ENCODE peak calls at places on chromosomes 5 and 9, in four cellular contexts. I, X, Z and L are unnamed samples.

GRCh38 chr9:38026021-38026809 is 42.8 kb downstream of the SHB start:
- DNase-seq in I (no peak), X (no peak), Z (peak; percentile 63), L (no peak)

GRCh38 chr5:71839049-71839834 is 120.2 kb downstream of the CARTPT start:
- DNase-seq in I (no peak), X (no peak), Z (no peak), L (no peak)

GRCh38 chr5:160619381-160619780 is 197.7 kb downstream of the PTTG1 start:
- DNase-seq in I (no peak), X (no peak), Z (no peak), L (no peak)

GRCh38 chr9:97636903-97637302 is 3.3 kb downstream of the NCBP1 start:
- DNase-seq in I (peak; percentile 30), X (no peak), Z (no peak), L (no peak)

GRCh38 chr5:95446009-95446408 is 54.8 kb downstream of the FAM81B start:
- DNase-seq in I (no peak), X (no peak), Z (peak; percentile 29), L (no peak)

GRCh38 chr5:1321576-1321975 is 23.3 kb downstream of the CLPTM1L start:
- DNase-seq in I (no peak), X (no peak), Z (no peak), L (no peak)

GRCh38 chr5:78649220-78649700 is 688 bp upstream of the LHFPL2 start:
- DNase-seq in I (no peak), X (no peak), Z (no peak), L (no peak)

GRCh38 chr9:20722221-20722620 is 38.2 kb downstream of the FOCAD start:
- DNase-seq in I (no peak), X (no peak), Z (no peak), L (no peak)

GRCh38 chr5:161966544-161966943 is 101.0 kb upstream of the GABRG2 start:
- DNase-seq in I (no peak), X (no peak), Z (no peak), L (no peak)
- TF ChIP-seq SPI1 in I (no peak), X (no peak), Z (no peak), L (no peak)

DNA sequence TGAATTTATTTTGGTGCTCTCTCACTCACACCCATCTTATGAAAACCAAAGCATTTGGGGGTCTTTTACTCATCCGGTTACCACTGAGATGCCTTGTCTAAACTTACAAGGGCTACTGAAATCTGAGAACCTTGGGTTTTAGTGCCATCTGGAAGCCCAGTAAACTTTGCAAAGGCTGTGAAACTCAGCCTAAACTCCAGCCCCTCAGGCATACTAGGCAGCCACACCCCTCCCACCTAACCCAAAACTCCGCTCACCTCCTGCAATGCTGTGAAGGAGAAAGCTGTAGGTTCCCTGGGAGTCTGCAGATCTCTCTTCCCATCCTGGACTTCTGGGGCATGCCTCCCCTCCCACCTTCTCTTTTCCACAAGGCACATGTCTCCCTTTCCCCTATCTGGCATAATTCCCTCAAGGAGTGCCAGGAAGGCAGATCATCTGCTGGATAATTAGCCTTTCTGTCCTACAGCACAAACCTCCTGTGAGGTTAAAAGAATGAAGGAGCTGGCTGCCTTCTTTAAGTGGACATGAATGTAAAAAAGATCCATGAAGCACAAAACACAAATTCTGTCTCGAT is 71.5 kb upstream of the ANXA1 start:
- DNase-seq in I (no peak), X (no peak), Z (no peak), L (no peak)
- TF ChIP-seq SPI1 in I (no peak), X (no peak), Z (no peak), L (no peak)

GRCh38 chr9:134569626-134570025 is 72.0 kb upstream of the COL5A1 start:
- DNase-seq in I (no peak), X (no peak), Z (no peak), L (no peak)

GRCh38 chr9:134571946-134572914 is 69.4 kb upstream of the COL5A1 start:
- DNase-seq in I (no peak), X (no peak), Z (no peak), L (no peak)

GRCh38 chr9:134570151-134570621 is 71.4 kb upstream of the COL5A1 start:
- DNase-seq in I (no peak), X (no peak), Z (no peak), L (no peak)

GRCh38 chr9:134570726-134571325 is 70.8 kb upstream of the COL5A1 start:
- DNase-seq in I (no peak), X (no peak), Z (no peak), L (no peak)

DNA sequence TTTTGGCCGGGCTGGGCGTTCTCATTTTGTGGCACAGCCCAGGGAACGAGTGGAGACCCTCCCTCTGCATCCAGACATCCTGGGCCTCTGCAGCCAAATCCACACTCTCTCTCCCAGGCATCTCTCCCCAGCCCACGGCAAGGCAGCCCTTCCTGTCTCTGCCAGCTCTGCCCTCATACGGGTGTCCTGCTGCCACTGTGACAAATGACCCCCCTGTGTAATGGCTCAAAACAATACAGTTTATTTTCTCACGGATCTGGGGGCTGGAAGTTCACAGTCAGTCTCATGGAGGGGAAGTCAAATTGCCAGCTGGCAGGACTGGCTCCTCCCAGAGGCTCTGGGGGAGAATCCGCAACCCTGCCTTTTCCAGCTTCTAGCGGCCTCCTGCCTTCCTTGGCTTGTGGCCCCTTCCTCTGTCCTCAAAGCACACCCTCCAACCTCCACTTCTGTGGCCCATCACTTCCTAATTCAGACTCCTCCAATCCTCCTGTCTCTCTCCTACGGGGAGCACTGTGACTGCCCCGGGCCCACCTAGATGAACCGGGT is 70.2 kb upstream of the COL5A1 start:
- DNase-seq in I (no peak), X (no peak), Z (no peak), L (no peak)
- TF ChIP-seq SPI1 in I (no peak), X (no peak), Z (no peak), L (no peak)

DNA sequence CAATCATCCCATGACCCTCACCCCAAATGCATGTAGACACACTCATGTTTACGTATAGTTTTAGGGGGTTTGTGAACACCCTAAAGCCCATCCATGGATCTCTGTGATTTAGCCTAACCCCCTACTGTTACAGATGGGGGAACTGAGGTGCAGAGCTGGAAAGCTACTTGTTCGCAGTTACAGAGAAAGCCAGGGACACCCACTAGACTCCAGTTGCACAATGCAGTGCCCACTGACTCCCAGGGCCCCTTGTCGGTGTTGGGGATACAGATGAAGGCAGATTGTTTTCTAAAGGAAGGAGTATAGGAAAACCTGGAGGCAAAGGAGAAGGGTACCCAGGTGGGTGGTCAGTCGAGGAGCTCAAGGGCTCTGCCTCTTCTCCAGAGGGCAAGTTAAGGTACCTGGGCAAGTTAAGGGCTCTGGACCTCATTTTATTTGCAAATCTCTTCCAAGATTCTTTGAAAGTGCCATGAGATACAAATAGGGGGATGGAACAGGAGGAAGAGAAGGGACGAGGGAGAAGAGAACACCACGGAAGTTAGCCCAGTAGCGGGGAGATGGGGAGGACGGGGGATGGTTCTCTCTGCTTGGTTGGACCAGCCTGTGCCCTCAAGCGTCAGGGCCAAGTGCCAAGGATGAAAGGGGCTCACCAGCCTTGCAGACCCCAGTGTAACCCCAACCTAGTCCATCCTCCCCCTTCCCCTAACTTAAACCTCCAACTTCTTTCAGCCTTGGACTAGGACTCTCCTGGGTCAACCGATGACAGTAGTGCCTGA is 958 bp downstream of the MYOZ3 start:
- DNase-seq in I (no peak), X (no peak), Z (no peak), L (no peak)
- TF ChIP-seq SPI1 in I (no peak), X (no peak), Z (no peak), L (no peak)

GRCh38 chr5:135747824-135748223 is 86.6 kb upstream of the SLC25A48 start:
- DNase-seq in I (no peak), X (no peak), Z (no peak), L (no peak)
- TF ChIP-seq SPI1 in I (no peak), X (no peak), Z (no peak), L (no peak)

GRCh38 chr5:171207256-171207866 is 101.7 kb upstream of the TLX3 start:
- DNase-seq in I (peak; percentile 29), X (no peak), Z (peak; percentile 30), L (no peak)
- TF ChIP-seq SPI1 in I (peak; percentile 61), X (no peak), Z (no peak), L (no peak)

GRCh38 chr5:169039592-169039991 is 261.3 kb downstream of the SLIT3 start:
- DNase-seq in I (no peak), X (no peak), Z (no peak), L (no peak)
- TF ChIP-seq SPI1 in I (no peak), X (no peak), Z (no peak), L (no peak)

GRCh38 chr5:9715891-9716335 is 85.8 kb upstream of the TAS2R1 start:
- DNase-seq in I (no peak), X (no peak), Z (no peak), L (no peak)
- TF ChIP-seq SPI1 in I (no peak), X (no peak), Z (no peak), L (no peak)

DNA sequence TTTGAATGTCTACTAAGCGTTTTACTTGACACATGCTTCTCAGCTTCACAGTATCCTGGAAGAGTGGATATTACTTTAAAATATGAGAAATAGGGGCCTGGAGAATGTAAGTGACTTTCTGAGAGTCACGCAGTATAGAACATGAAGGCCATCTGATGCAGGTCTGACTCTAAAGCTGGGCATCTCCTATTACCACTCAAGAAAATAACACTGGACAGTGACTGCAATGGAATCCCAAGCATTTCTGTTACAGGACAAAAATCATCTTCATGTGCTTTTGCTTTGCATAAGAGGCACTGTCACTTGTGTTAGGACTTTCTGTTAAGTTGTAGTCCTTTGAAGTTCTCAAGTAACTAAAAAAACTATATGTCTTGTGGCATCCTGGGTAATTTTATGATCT is 335.5 kb downstream of the FBXL7 start:
- DNase-seq in I (no peak), X (no peak), Z (no peak), L (no peak)
- TF ChIP-seq SPI1 in I (no peak), X (no peak), Z (no peak), L (no peak)

GRCh38 chr5:132782101-132782500 is 5.1 kb upstream of the SEPTIN8 start:
- DNase-seq in I (peak; percentile 5), X (no peak), Z (no peak), L (no peak)
- TF ChIP-seq SPI1 in I (no peak), X (no peak), Z (no peak), L (no peak)